ENCODE peak calls at places on chromosomes 11 and 22, in ten cellular contexts. I, F, Z, R, Q, A, K, C, B and L are unnamed samples. For H3K4me1, the result is how much of the 10 kb centered on the place peaks cover.

GRCh38 chr22:49929553-49929979 is 11.1 kb downstream of the CRELD2 start:
- DNase-seq in Z (peak), C (no peak), F (no peak), K (peak), A (peak), I (peak), R (peak), B (peak), Q (peak), L (peak)

GRCh38 chr11:129574431-129574830 is 198.8 kb downstream of the BARX2 start:
- DNase-seq in B (no peak), C (no peak), F (no peak), Q (no peak), I (no peak), A (no peak), Z (no peak), R (no peak), K (no peak), L (no peak)

GRCh38 chr11:129048911-129049310 is 106.2 kb upstream of the TP53AIP1 start:
- DNase-seq in C (no peak), B (no peak), Z (no peak), A (no peak), K (no peak), F (no peak), I (no peak), R (no peak), Q (no peak), L (no peak)

GRCh38 chr11:15158351-15159015 is 43.8 kb downstream of the INSC start:
- DNase-seq in Q (no peak), A (no peak), I (no peak), C (no peak), F (no peak), R (no peak), B (no peak), Z (no peak), K (no peak), L (no peak)

GRCh38 chr11:1918436-1919315 is 827 bp upstream of the TNNT3 start:
- DNase-seq in F (no peak), I (no peak), R (peak), A (peak), Z (no peak), C (no peak), B (no peak), K (no peak), Q (peak), L (peak)

GRCh38 chr11:101442171-101442570 is 141.6 kb downstream of the TRPC6 start:
- DNase-seq in A (no peak), Z (no peak), Q (no peak), F (no peak), R (no peak), I (no peak), C (no peak), K (no peak), B (no peak), L (no peak)

GRCh38 chr11:115080923-115081322 is 402.6 kb downstream of the NXPE2 start:
- DNase-seq in F (no peak), C (no peak), Q (no peak), B (no peak), A (no peak), K (no peak), Z (no peak), R (no peak), I (no peak), L (no peak)

GRCh38 chr11:70483077-70483861 is 84.9 kb downstream of the CTTN start:
- DNase-seq in R (peak), Z (peak), I (peak), Q (no peak), B (peak), C (peak), F (peak), K (peak), A (no peak), L (peak)

GRCh38 chr11:105937331-105937730 is 84.7 kb downstream of the MSANTD4 start:
- DNase-seq in A (no peak), C (peak), K (no peak), Z (no peak), B (no peak), R (no peak), Q (no peak), I (no peak), F (no peak), L (no peak)

GRCh38 chr11:77179048-77179447 is 51.0 kb downstream of the MYO7A start:
- DNase-seq in B (no peak), R (no peak), K (no peak), F (no peak), A (no peak), C (no peak), I (no peak), Q (peak), Z (no peak), L (no peak)

GRCh38 chr11:65646921-65647701 is 9.2 kb downstream of the SIPA1 start:
- DNase-seq in C (no peak), Q (peak), Z (peak), F (peak), A (peak), I (peak), B (peak), K (peak), R (no peak), L (peak)

DNA sequence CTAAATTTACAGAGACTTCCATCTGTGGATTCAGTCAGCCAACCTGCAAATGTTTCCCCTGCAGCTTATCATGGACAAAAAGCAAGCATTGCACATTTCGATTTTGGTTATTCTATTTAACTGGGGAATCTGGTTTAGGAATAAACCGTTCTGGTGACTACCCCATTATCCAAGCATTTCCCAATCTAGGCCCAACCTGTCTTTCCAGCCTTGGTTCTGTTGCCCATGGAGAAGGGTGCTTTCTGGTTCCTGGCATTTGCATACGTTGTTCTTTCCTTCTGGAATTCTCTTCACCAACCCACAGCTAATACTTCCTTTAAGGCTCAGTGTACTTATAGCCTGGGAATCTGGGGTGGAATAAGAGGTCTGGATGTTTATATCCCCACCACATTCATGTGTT is 1.4 kb upstream of the TMEM123 start:
- DNase-seq in A (no peak), Q (no peak), B (no peak), C (no peak), I (no peak), K (no peak), R (no peak), F (no peak), Z (no peak), L (no peak)
- H3K4me1 ChIP-seq in A (under half), Q (under half), B (under half), C (under half), I (half or more), K (under half), R (under half), F (half or more), Z (under half), L (under half)

GRCh38 chr11:116578971-116579687 is 193.7 kb downstream of the BUD13 start:
- DNase-seq in Z (peak), I (no peak), A (peak), F (no peak), Q (no peak), K (peak), B (no peak), C (no peak), R (no peak), L (peak)
- H3K27ac ChIP-seq in Z (no peak), I (no peak), A (peak), F (no peak), Q (no peak), K (no peak), B (no peak), C (no peak), R (no peak), L (no peak)

DNA sequence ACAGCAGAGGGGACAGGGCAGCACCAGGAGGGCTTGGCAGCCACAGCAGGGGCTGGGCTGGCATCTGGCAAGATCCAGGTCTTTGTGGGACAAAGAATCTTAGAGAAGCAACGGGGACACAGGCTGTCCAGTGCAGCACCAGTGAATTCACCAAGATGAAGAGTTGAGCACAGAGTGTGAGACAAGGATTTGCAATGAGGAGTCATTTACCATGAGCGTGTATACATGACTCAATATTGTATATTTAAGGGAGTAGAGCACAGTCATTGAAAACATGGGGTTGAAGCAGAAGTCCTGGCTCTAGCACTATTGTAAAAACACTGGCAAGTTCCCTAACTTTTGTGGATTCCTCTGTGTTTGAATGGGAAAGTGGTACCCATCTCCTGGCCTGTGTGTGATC is 3.5 kb downstream of the APOL1 start:
- DNase-seq in I (no peak), B (no peak), R (no peak), C (no peak), Q (no peak), Z (no peak), F (no peak), A (no peak), K (no peak), L (no peak)
- H3K4me1 ChIP-seq in I (half or more), B (under half), R (under half), C (under half), Q (under half), Z (under half), F (under half), A (under half), K (under half), L (under half)

GRCh38 chr11:12812849-12813248 is 138.6 kb downstream of the TEAD1 start:
- DNase-seq in C (no peak), R (no peak), K (no peak), Q (no peak), A (peak), F (no peak), B (no peak), Z (no peak), I (no peak), L (peak)

GRCh38 chr11:12815150-12815523 is 140.9 kb downstream of the TEAD1 start:
- DNase-seq in C (no peak), R (no peak), Z (no peak), Q (no peak), F (no peak), A (no peak), I (no peak), B (no peak), K (no peak), L (no peak)

GRCh38 chr11:12815931-12816494 is 141.8 kb downstream of the TEAD1 start:
- DNase-seq in R (no peak), C (no peak), I (no peak), A (no peak), Z (no peak), B (no peak), F (no peak), Q (no peak), K (no peak), L (peak)

GRCh38 chr11:12811861-12812260 is 137.6 kb downstream of the TEAD1 start:
- DNase-seq in Q (no peak), R (no peak), C (no peak), K (no peak), Z (no peak), I (no peak), F (no peak), A (no peak), B (no peak), L (no peak)

GRCh38 chr11:12813371-12814225 is 139.4 kb downstream of the TEAD1 start:
- DNase-seq in I (no peak), B (peak), Q (peak), A (no peak), C (no peak), F (peak), R (no peak), K (no peak), Z (no peak), L (peak)
- H3K27ac ChIP-seq in I (peak), B (peak), Q (peak), A (peak), C (peak), F (peak), R (peak), K (peak), Z (peak), L (peak)

GRCh38 chr22:37304595-37305343 is 22.5 kb downstream of the CYTH4 start:
- DNase-seq in R (no peak), Z (peak), A (no peak), Q (no peak), K (no peak), C (no peak), F (no peak), I (no peak), B (no peak), L (no peak)
- H3K4me1 ChIP-seq in R (under half), Z (under half), A (under half), Q (under half), K (under half), C (half or more), F (half or more), I (half or more), B (under half), L (under half)

GRCh38 chr22:41431656-41432055 is 14.9 kb downstream of the TOB2 start:
- DNase-seq in R (no peak), I (no peak), K (no peak), A (no peak), Z (no peak), C (no peak), Q (no peak), F (no peak), B (no peak), L (no peak)

GRCh38 chr22:41437198-41437597 is 9.4 kb downstream of the TOB2 start:
- DNase-seq in F (no peak), Q (no peak), C (no peak), A (no peak), I (no peak), Z (no peak), B (no peak), R (no peak), K (no peak), L (no peak)

GRCh38 chr22:41442240-41442792 is 4.3 kb downstream of the TOB2 start:
- DNase-seq in Z (no peak), I (no peak), K (no peak), Q (no peak), F (no peak), B (no peak), A (no peak), R (no peak), C (no peak), L (no peak)

GRCh38 chr22:41435560-41435959 is 11.0 kb downstream of the TOB2 start:
- DNase-seq in F (no peak), C (no peak), Z (no peak), Q (peak), R (no peak), B (no peak), K (peak), I (no peak), A (no peak), L (no peak)

DNA sequence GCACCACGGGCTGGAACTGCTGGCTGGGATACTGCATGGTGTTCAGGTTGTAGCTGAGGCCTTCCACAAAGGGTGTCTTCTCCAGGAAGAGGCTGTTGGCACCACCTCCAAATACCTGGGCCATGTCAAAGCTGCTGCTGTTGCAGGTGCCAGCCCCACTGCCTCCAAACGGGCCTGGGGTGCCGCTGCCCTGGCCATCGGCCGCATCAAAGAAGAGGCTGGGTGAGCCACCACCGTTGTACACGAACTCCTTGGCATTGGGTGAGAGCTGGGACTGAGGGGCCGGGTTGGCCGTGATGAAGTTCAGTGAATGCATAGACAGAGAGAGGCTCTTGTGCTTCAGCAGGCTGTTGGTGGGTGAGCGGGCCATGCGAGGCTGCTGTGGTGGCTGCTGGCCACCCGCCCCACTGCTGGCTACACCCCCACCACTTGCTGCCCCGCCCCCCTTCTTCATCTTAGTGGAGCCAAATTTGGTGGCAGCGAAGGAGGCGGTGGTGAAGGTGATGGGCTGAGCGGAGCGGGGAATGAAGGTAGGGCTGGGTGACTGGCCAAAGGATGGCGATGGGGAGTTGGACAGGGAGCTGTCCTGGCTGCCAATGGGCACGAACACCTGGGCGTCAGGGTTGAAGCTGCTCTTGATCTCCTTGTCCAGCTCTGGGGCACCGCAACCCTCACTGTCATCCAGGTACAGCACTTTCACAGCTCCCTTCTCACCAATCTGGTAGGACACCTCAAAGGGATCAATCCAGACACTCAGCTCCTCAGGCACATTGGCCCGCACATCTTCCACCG is 10.1 kb downstream of the TOB2 start:
- DNase-seq in C (no peak), Q (peak), K (no peak), F (no peak), A (no peak), I (no peak), R (no peak), B (no peak), Z (no peak), L (no peak)
- H3K27ac ChIP-seq in C (peak), Q (peak), K (no peak), F (no peak), A (no peak), I (no peak), R (no peak), B (no peak), Z (no peak), L (no peak)

GRCh38 chr11:12242071-12242672 is 131.8 kb downstream of the MICAL2 start:
- DNase-seq in F (no peak), K (no peak), C (no peak), I (no peak), A (no peak), Z (peak), R (no peak), B (no peak), Q (no peak), L (no peak)
- H3K4me1 ChIP-seq in F (under half), K (under half), C (under half), I (under half), A (under half), Z (under half), R (under half), B (under half), Q (under half), L (under half)

DNA sequence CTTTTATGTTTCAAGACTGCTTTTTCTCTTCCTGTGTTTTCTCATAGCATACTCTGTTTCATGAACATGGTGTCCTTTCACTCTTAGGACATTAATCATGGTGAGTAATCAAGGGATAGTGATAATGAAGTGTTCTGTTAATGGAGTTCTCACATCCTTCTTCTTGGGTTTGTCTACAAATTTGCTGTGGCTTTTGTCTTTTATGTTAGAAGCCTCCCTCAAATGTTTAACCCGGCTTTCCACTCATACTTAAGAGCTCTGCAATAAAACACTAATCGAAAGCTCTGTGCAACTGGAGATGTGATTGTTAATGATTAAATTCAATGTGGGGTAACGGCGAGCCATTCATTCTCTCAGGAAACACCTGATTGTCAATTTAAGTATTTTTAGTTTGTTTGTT is 593.6 kb downstream of the NELL1 start:
- DNase-seq in B (no peak), A (no peak), F (no peak), Z (no peak), K (no peak), Q (no peak), I (no peak), C (no peak), R (no peak), L (no peak)
- H3K27ac ChIP-seq in B (no peak), A (no peak), F (no peak), Z (no peak), K (no peak), Q (no peak), I (no peak), C (no peak), R (no peak), L (no peak)

GRCh38 chr11:123173040-123173855 is 21.8 kb downstream of the CLMP start:
- DNase-seq in B (no peak), Q (no peak), A (no peak), I (no peak), C (no peak), R (no peak), F (no peak), Z (no peak), K (no peak), L (no peak)
- H3K4me1 ChIP-seq in B (under half), Q (under half), A (under half), I (under half), C (under half), R (under half), F (under half), Z (under half), K (under half), L (under half)

DNA sequence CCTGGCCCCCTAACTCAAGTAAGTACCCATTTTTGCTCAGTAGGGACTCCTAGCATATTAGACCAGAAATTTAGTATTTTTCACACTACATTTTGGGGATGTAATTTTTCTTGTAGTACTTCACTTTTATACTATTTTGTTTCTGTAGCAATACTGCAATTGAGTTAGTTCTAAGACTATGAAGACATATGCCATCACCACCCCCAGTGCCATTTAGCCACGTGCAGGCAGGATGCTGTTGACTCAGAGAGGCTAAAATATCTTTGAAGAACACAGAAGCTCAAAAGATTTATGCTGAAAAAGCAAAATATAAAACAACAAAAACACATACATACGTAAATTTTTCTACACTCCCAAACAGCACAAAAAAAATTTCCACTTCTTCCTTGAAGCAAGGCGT is 29.1 kb upstream of the DLAT start:
- DNase-seq in Q (no peak), A (no peak), Z (no peak), I (no peak), B (no peak), C (no peak), R (no peak), F (no peak), K (no peak), L (no peak)
- H3K27ac ChIP-seq in Q (peak), A (no peak), Z (no peak), I (no peak), B (no peak), C (no peak), R (no peak), F (no peak), K (no peak), L (no peak)